ENCODE peak calls at places on chromosomes 2 and 18, in five cellular contexts. V, C, Z, N and O are unnamed samples.

GRCh38 chr2:105384216-105384615 is 14.6 kb downstream of the FHL2 start:
- DNase-seq in V (no peak), C (no peak), Z (no peak), N (no peak), O (no peak)

GRCh38 chr18:77557030-77557429 is 307.4 kb downstream of the GALR1 start:
- DNase-seq in V (no peak), C (no peak), Z (peak; percentile 5), N (no peak), O (peak; percentile 9)

GRCh38 chr2:127810637-127811396 is at the start of gene WDR33:
- DNase-seq in V (peak; percentile 97), C (peak; percentile 95), Z (peak; percentile 83), N (peak; percentile 76), O (peak; percentile 86)

GRCh38 chr2:229598227-229598626 is 116.1 kb downstream of the DNER start:
- DNase-seq in V (no peak), C (no peak), Z (no peak), N (no peak), O (no peak)

GRCh38 chr2:240798327-240798905 is 21.6 kb downstream of the KIF1A start:
- DNase-seq in V (no peak), C (no peak), Z (no peak), N (no peak), O (no peak)

GRCh38 chr18:24461996-24462395 is 1.6 kb downstream of the HRH4 start:
- DNase-seq in V (no peak), C (no peak), Z (no peak), N (no peak), O (no peak)

GRCh38 chr2:177432703-177433102 is 40.1 kb downstream of the AGPS start:
- DNase-seq in V (no peak), C (no peak), Z (no peak), N (no peak), O (no peak)

GRCh38 chr18:59839931-59840685 is 59.7 kb upstream of the PMAIP1 start:
- DNase-seq in V (no peak), C (no peak), Z (no peak), N (no peak), O (no peak)

GRCh38 chr2:100733344-100734187 is 86.4 kb upstream of the NPAS2 start:
- DNase-seq in V (no peak), C (peak; percentile 95), Z (peak; percentile 53), N (peak; percentile 92), O (peak; percentile 97)

GRCh38 chr2:225894240-225894980 is 494.9 kb downstream of the NYAP2 start:
- DNase-seq in V (no peak), C (no peak), Z (peak; percentile 59), N (peak; percentile 70), O (peak; percentile 81)

GRCh38 chr2:182186132-182186735 is 200.6 kb downstream of the PPP1R1C start:
- DNase-seq in V (peak; percentile 28), C (no peak), Z (no peak), N (peak; percentile 27), O (peak; percentile 61)

GRCh38 chr2:162888641-162889040 is 50.1 kb upstream of the KCNH7 start:
- DNase-seq in V (no peak), C (no peak), Z (peak; percentile 0), N (no peak), O (peak; percentile 31)

GRCh38 chr2:229627728-229628127 is 86.6 kb downstream of the DNER start:
- DNase-seq in V (no peak), C (no peak), Z (no peak), N (no peak), O (no peak)

GRCh38 chr2:158464426-158465281 is 7.9 kb downstream of the PKP4 start:
- DNase-seq in V (peak; percentile 46), C (no peak), Z (no peak), N (no peak), O (peak; percentile 35)

GRCh38 chr2:111632661-111633060 is 251.3 kb downstream of the ANAPC1 start:
- DNase-seq in V (peak; percentile 5), C (peak; percentile 63), Z (no peak), N (no peak), O (peak; percentile 4)

GRCh38 chr2:135800513-135801460 is 36.2 kb downstream of the LCT start:
- DNase-seq in V (no peak), C (no peak), Z (no peak), N (no peak), O (no peak)
- TF ChIP-seq CTCF in V (no peak), C (no peak), Z (no peak), N (no peak), O (no peak)

GRCh38 chr2:136284226-136285119 is 166.5 kb upstream of the CXCR4 start:
- DNase-seq in V (peak; percentile 45), C (no peak), Z (no peak), N (no peak), O (no peak)
- H3K4me3 ChIP-seq in V (no peak overlapping the region), C (no peak overlapping the region), Z (no peak overlapping the region), N (no peak overlapping the region), O (no peak overlapping the region)

GRCh38 chr18:55775972-55776371 is 188.0 kb upstream of the TCF4 start:
- DNase-seq in V (no peak), C (no peak), Z (no peak), N (no peak), O (no peak)
- TF ChIP-seq CTCF in V (no peak), C (no peak), Z (peak; percentile 45), N (peak; percentile 31), O (no peak)

DNA sequence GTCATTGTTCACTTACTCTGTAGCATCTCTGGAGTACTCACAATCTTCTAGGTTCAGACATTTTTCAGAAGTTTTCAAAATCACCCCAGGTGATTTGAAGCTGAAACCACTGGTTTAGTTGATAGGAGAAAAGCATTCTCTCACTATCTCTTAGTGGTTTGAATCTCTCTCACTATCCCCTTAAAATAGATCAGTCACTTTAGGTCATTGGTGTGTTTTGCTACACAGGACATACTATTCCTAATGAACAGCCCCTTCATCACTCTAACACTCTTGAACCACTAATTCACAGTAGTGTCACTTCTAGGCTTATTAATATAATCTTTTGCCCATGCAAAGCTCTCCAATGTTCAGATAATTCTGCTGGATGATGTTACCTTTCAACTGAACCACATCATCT is 34.5 kb downstream of the LYPD6 start:
- DNase-seq in V (peak; percentile 33), C (no peak), Z (no peak), N (no peak), O (no peak)
- H3K4me3 ChIP-seq in V (no peak overlapping the region), C (no peak overlapping the region), Z (no peak overlapping the region), N (no peak overlapping the region), O (no peak overlapping the region)

GRCh38 chr2:43226955-43227829 is 786 bp upstream of the ZFP36L2 start:
- DNase-seq in V (peak; percentile 83), C (peak; percentile 89), Z (peak; percentile 55), N (peak; percentile 74), O (peak; percentile 86)
- TF ChIP-seq CTCF in V (peak; percentile 13), C (no peak), Z (no peak), N (no peak), O (peak; percentile 22)

GRCh38 chr18:46756559-46757201 is at the start of gene ST8SIA5:
- DNase-seq in V (peak; percentile 29), C (no peak), Z (no peak), N (no peak), O (no peak)

GRCh38 chr18:46756172-46756558 is 688 bp downstream of the ST8SIA5 start:
- DNase-seq in V (no peak), C (no peak), Z (no peak), N (no peak), O (no peak)

GRCh38 chr18:46754661-46755292 is 2.1 kb downstream of the ST8SIA5 start:
- DNase-seq in V (no peak), C (no peak), Z (no peak), N (no peak), O (no peak)

GRCh38 chr18:46754188-46754587 is 2.7 kb downstream of the ST8SIA5 start:
- DNase-seq in V (peak; percentile 59), C (no peak), Z (no peak), N (no peak), O (no peak)

GRCh38 chr18:46755315-46756171 is 1.3 kb downstream of the ST8SIA5 start:
- DNase-seq in V (no peak), C (no peak), Z (no peak), N (no peak), O (no peak)
- H3K4me3 ChIP-seq in V (no peak overlapping the region), C (peak overlapping the region; percentile 44), Z (no peak overlapping the region), N (no peak overlapping the region), O (no peak overlapping the region)

GRCh38 chr18:13681701-13682100 is 44.7 kb downstream of the FAM210A start:
- DNase-seq in V (no peak), C (no peak), Z (no peak), N (no peak), O (no peak)

GRCh38 chr18:13684546-13684945 is 41.8 kb downstream of the FAM210A start:
- DNase-seq in V (no peak), C (no peak), Z (no peak), N (no peak), O (no peak)

GRCh38 chr18:13676499-13676898 is 49.9 kb downstream of the FAM210A start:
- DNase-seq in V (no peak), C (no peak), Z (no peak), N (no peak), O (no peak)

DNA sequence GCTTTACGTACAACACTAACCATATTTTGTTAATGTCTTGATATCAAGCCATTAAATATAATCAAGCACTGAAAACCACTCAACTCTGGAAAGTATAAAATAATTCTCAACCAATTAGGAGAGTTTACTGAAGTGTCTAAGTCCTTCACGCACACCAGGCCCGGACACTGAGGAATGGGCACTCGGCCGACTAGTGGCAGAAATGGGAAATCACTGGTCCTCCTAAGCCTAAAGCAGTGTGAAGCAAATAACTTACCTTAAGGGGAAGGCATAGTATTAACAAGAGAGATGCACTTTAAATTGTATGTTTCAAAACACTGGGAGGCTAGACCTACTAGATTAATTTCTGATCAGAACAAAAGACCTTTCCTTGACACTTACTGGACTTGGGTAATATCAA is 45.7 kb downstream of the FAM210A start:
- DNase-seq in V (peak; percentile 13), C (no peak), Z (no peak), N (no peak), O (peak; percentile 12)
- TF ChIP-seq CTCF in V (peak; percentile 21), C (no peak), Z (peak; percentile 60), N (peak; percentile 16), O (peak; percentile 31)

DNA sequence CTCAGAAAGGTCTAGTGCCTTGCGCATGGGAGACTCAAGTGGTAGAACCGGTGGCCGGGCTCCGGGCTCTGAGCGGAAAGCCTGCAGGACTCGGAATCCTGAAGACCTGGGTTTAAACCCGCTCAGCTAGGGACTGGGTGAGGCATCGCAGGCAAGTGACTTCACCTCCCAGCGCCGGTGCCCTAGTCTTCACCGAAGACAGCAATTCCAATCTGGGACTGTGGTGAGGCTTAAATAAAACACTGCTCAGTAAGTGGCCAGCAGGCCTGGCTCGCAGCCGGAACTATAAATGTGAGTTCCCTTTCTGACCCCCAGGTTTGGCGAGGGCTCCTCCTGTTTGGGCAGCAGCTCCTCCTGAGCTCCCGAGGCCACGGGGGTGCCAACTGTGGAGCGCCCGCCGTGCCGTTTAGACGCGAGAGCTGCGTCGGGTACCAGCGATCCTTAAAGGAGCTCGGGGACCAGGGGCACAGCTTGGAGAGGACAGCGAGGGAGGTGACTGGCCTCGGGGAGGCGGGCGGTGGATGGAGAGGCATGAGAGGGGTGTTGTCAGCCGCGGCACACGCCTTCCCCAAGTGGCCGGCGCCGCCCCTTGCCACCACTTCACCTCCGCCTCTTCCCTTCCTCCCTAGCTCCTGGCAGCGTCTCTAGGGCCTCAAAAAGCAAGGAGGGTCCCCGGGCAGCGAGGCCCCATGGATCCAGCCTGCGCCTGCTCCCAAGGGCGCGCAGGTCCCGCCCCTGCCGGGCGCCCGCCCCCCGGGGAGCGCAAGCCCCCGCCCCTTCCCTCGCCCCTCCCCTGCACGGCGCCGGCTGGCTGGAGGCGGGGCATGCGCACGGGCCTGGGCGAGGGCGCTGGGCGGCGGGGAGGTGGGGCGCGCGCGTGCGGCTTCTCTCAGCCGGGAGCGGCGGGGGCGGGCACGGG is 736 bp upstream of the MTCL1 start:
- DNase-seq in V (peak; percentile 86), C (peak; percentile 49), Z (peak; percentile 69), N (peak; percentile 98), O (peak; percentile 95)
- H3K4me3 ChIP-seq in V (peak overlapping the region; percentile 82), C (peak overlapping the region; percentile 75), Z (peak overlapping the region; percentile 73), N (peak overlapping the region; percentile 62), O (peak overlapping the region; percentile 51)